ENCODE peak calls at places on chromosomes 11 and 22, in seven cellular contexts. M is stimulated activated CD4-positive, alpha-beta T cell treated with anti-CD3 and anti-CD28 coated beads, Interleukin-15, amount 100 ng/mL, for 1 hour; L is ovary; U is Kasumi-1; E is nephron progenitor cell; K is stimulated activated CD8-positive, alpha-beta memory T cell treated with anti-CD3 and anti-CD28 coated beads, Interleukin-4, amount 100 ng/mL, for 24 hours; D is lower leg skin. C is an unnamed sample.

GRCh38 chr11:62612366-62613274 is at the start of the genes EML3 and ROM1:
- DNase-seq in M (peak; percentile 78), L (peak; percentile 96), U (peak; percentile 76), E (peak; percentile 96), K (peak; percentile 83), D (peak; percentile 98), C (peak; percentile 87)

GRCh38 chr22:41998361-41999261 is at the start of gene WBP2NL:
- DNase-seq in M (peak; percentile 76), L (peak; percentile 84), U (no peak), E (no peak), K (peak; percentile 78), D (peak; percentile 95), C (peak; percentile 92)

GRCh38 chr11:126188332-126189108 is 22.9 kb downstream of the RPUSD4 start:
- DNase-seq in M (no peak), L (no peak), U (no peak), E (no peak), K (no peak), D (peak; percentile 82), C (no peak)

GRCh38 chr22:42296381-42296853 is 26.0 kb upstream of the TCF20 start:
- DNase-seq in M (no peak), L (peak; percentile 53), U (peak; percentile 5), E (no peak), K (no peak), D (no peak), C (peak; percentile 93)

GRCh38 chr11:18624161-18624560 is 10.0 kb downstream of the SPTY2D1 start:
- DNase-seq in M (no peak), L (no peak), U (no peak), E (no peak), K (no peak), D (no peak), C (no peak)

GRCh38 chr11:134024420-134025085 is 44.3 kb upstream of the JAM3 start:
- DNase-seq in M (no peak), L (no peak), U (no peak), E (no peak), K (no peak), D (no peak), C (no peak)

GRCh38 chr11:71096751-71097388 is 155.5 kb downstream of the SHANK2 start:
- DNase-seq in M (no peak), L (no peak), U (no peak), E (no peak), K (no peak), D (no peak), C (no peak)

GRCh38 chr22:24282401-24282800 is 11.8 kb downstream of the SPECC1L start:
- DNase-seq in M (no peak), L (no peak), U (no peak), E (no peak), K (no peak), D (no peak), C (no peak)

GRCh38 chr11:37946155-37946766 is 1348.2 kb upstream of the RAG2 start:
- DNase-seq in M (no peak), L (no peak), U (peak; percentile 54), E (peak; percentile 35), K (no peak), D (no peak), C (peak; percentile 36)

GRCh38 chr22:44555597-44555996 is 57.6 kb upstream of the RTL6 start:
- DNase-seq in M (no peak), L (no peak), U (no peak), E (no peak), K (no peak), D (no peak), C (no peak)

GRCh38 chr11:118635237-118635591 is 27.8 kb downstream of the PHLDB1 start:
- DNase-seq in M (no peak), L (no peak), U (no peak), E (peak; percentile 41), K (no peak), D (no peak), C (no peak)

GRCh38 chr22:49197986-49198704 is 629.5 kb downstream of the BRD1 start:
- DNase-seq in M (no peak), L (peak; percentile 6), U (no peak), E (no peak), K (no peak), D (peak; percentile 73), C (no peak)

GRCh38 chr11:29159552-29160465 is 857.0 kb downstream of the KCNA4 start:
- DNase-seq in M (no peak), L (no peak), U (peak; percentile 65), E (peak; percentile 50), K (no peak), D (no peak), C (peak; percentile 27)

GRCh38 chr11:85575388-85575787 is 51.8 kb downstream of the DLG2 start:
- DNase-seq in M (no peak), L (no peak), U (no peak), E (no peak), K (no peak), D (no peak), C (no peak)

GRCh38 chr22:24697671-24698082 is 76.8 kb downstream of the PIWIL3 start:
- DNase-seq in M (no peak), L (no peak), U (peak; percentile 3), E (no peak), K (no peak), D (no peak), C (no peak)

GRCh38 chr11:77580712-77581337 is 8.9 kb upstream of the AQP11 start:
- DNase-seq in M (no peak), L (no peak), U (peak; percentile 5), E (peak; percentile 20), K (no peak), D (no peak), C (peak; percentile 32)

GRCh38 chr22:50011447-50012200 is 941 bp downstream of the IL17REL start:
- DNase-seq in M (no peak), L (no peak), U (no peak), E (peak; percentile 4), K (no peak), D (no peak), C (peak; percentile 6)

GRCh38 chr11:63680842-63681207 is 475 bp upstream of the RTN3 start:
- DNase-seq in M (no peak), L (no peak), U (no peak), E (no peak), K (peak; percentile 5), D (no peak), C (no peak)

GRCh38 chr11:75633409-75634011 is 35.3 kb downstream of the MAP6 start:
- DNase-seq in M (no peak), L (no peak), U (no peak), E (no peak), K (no peak), D (no peak), C (no peak)

GRCh38 chr11:33059331-33060007 is 20.1 kb downstream of the TCP11L1 start:
- DNase-seq in M (no peak), L (no peak), U (no peak), E (no peak), K (no peak), D (no peak), C (no peak)

GRCh38 chr11:96219981-96220623 is 122.9 kb downstream of the MAML2 start:
- DNase-seq in M (no peak), L (no peak), U (peak; percentile 18), E (no peak), K (no peak), D (no peak), C (no peak)

GRCh38 chr11:61829806-61830205 is 1.7 kb downstream of the FADS2 start:
- DNase-seq in M (no peak), L (no peak), U (no peak), E (no peak), K (no peak), D (no peak), C (no peak)

GRCh38 chr11:102760355-102761035 is 19.9 kb downstream of the MMP10 start:
- DNase-seq in M (no peak), L (no peak), U (peak; percentile 11), E (no peak), K (no peak), D (no peak), C (no peak)

GRCh38 chr11:71310184-71310583 is 57.8 kb upstream of the SHANK2 start:
- DNase-seq in M (no peak), L (no peak), U (no peak), E (no peak), K (no peak), D (no peak), C (no peak)

GRCh38 chr11:94212898-94213297 is 84.3 kb downstream of the PANX1 start:
- DNase-seq in M (no peak), L (no peak), U (no peak), E (no peak), K (no peak), D (no peak), C (no peak)

GRCh38 chr22:19082101-19082500 is 40.1 kb downstream of the DGCR2 start:
- DNase-seq in M (no peak), L (no peak), U (no peak), E (no peak), K (no peak), D (no peak), C (no peak)

GRCh38 chr11:30196400-30197206 is 34.2 kb upstream of the FSHB start:
- DNase-seq in M (peak; percentile 10), L (peak; percentile 69), U (peak; percentile 41), E (peak; percentile 82), K (peak; percentile 10), D (no peak), C (peak; percentile 20)

GRCh38 chr11:118046051-118046963 is 30.6 kb upstream of the TMPRSS4 start:
- DNase-seq in M (no peak), L (no peak), U (no peak), E (no peak), K (no peak), D (no peak), C (no peak)

GRCh38 chr11:71302534-71302909 is 50.1 kb upstream of the SHANK2 start:
- DNase-seq in M (no peak), L (no peak), U (no peak), E (no peak), K (no peak), D (peak; percentile 31), C (no peak)

GRCh38 chr11:12483604-12484003 is 106.2 kb downstream of the PARVA start:
- DNase-seq in M (no peak), L (no peak), U (no peak), E (no peak), K (no peak), D (no peak), C (no peak)

GRCh38 chr11:123551085-123551484 is 103.3 kb downstream of the SCN3B start:
- DNase-seq in M (no peak), L (no peak), U (no peak), E (no peak), K (no peak), D (no peak), C (no peak)

GRCh38 chr22:38706101-38706884 is 549 bp downstream of the GTPBP1 start:
- DNase-seq in M (peak; percentile 23), L (peak; percentile 75), U (no peak), E (no peak), K (peak; percentile 15), D (peak; percentile 91), C (peak; percentile 43)

GRCh38 chr11:76207642-76208378 is 1.5 kb upstream of the WNT11 start:
- DNase-seq in M (peak; percentile 72), L (peak; percentile 90), U (peak; percentile 75), E (peak; percentile 89), K (peak; percentile 68), D (peak; percentile 96), C (peak; percentile 86)

GRCh38 chr11:44878696-44879095 is 72.0 kb downstream of the TP53I11 start:
- DNase-seq in M (no peak), L (no peak), U (no peak), E (no peak), K (no peak), D (no peak), C (no peak)

GRCh38 chr11:61955416-61956135 is 5.4 kb downstream of the BEST1 start:
- DNase-seq in M (no peak), L (peak; percentile 69), U (no peak), E (peak; percentile 47), K (no peak), D (peak; percentile 89), C (no peak)

GRCh38 chr11:112321521-112322172 is 61.0 kb upstream of the PLET1 start:
- DNase-seq in M (no peak), L (no peak), U (no peak), E (no peak), K (no peak), D (peak; percentile 89), C (no peak)

C was measured in BE2C.